ENCODE peak calls at places on chromosome 15, in five cellular contexts. K is breast epithelium, L is foreskin fibroblast, G is body of pancreas, N is PC-9. J is an unnamed sample.

GRCh38 chr15:66757030-66757429 is 55.0 kb downstream of the SMAD6 start:
- DNase-seq in K (no peak), L (no peak), G (no peak), N (no peak), J (no peak)

GRCh38 chr15:67927501-67928156 is 87.8 kb upstream of the RNU6-1 start:
- DNase-seq in K (no peak), L (peak), G (peak), N (no peak), J (peak)

GRCh38 chr15:31554261-31554660 is 227.6 kb downstream of the KLF13 start:
- DNase-seq in K (no peak), L (peak), G (no peak), N (no peak), J (peak)

GRCh38 chr15:74127255-74127953 is 3.0 kb upstream of the ISLR2 start:
- DNase-seq in K (peak), L (peak), G (peak), N (peak), J (peak)

GRCh38 chr15:50049871-50050270 is 69.2 kb downstream of the ATP8B4 start:
- DNase-seq in K (no peak), L (peak), G (no peak), N (no peak), J (no peak)

GRCh38 chr15:35925634-35926380 is 379.8 kb upstream of the DPH6 start:
- DNase-seq in K (no peak), L (peak), G (no peak), N (no peak), J (no peak)

GRCh38 chr15:28885289-28885629 is 515 bp upstream of the APBA2 start:
- DNase-seq in K (no peak), L (peak), G (no peak), N (no peak), J (no peak)

GRCh38 chr15:61200626-61201025 is 28.5 kb downstream of the RORA start:
- DNase-seq in K (no peak), L (no peak), G (no peak), N (no peak), J (no peak)

GRCh38 chr15:72306211-72306785 is 13.7 kb downstream of the CELF6 start:
- DNase-seq in K (no peak), L (peak), G (no peak), N (no peak), J (no peak)

GRCh38 chr15:78045189-78045588 is 32.3 kb downstream of the TBC1D2B start:
- DNase-seq in K (no peak), L (no peak), G (no peak), N (no peak), J (no peak)

GRCh38 chr15:40146037-40146436 is 14.8 kb upstream of the BUB1B start:
- DNase-seq in K (no peak), L (peak), G (no peak), N (peak), J (no peak)

GRCh38 chr15:71748327-71748726 is 62.0 kb upstream of the NR2E3 start:
- DNase-seq in K (no peak), L (peak), G (no peak), N (no peak), J (no peak)

GRCh38 chr15:63476229-63476632 is 28.2 kb upstream of the USP3 start:
- DNase-seq in K (no peak), L (peak), G (no peak), N (peak), J (no peak)

GRCh38 chr15:101051291-101052030 is 132.3 kb downstream of the LRRK1 start:
- DNase-seq in K (no peak), L (no peak), G (no peak), N (no peak), J (no peak)

GRCh38 chr15:96505014-96505413 is 174.5 kb downstream of the NR2F2 start:
- DNase-seq in K (no peak), L (no peak), G (no peak), N (no peak), J (no peak)

GRCh38 chr15:47184003-47184404 is 533.3 kb upstream of the SEMA6D start:
- DNase-seq in K (no peak), L (peak), G (peak), N (no peak), J (peak)

GRCh38 chr15:71250936-71251468 is 135.7 kb downstream of the THSD4 start:
- DNase-seq in K (no peak), L (no peak), G (no peak), N (no peak), J (no peak)

GRCh38 chr15:100340721-100341661 is 784 bp downstream of the ADAMTS17 start:
- DNase-seq in K (no peak), L (peak), G (peak), N (no peak), J (peak)

GRCh38 chr15:66830358-66830757 is 128.3 kb downstream of the SMAD6 start:
- DNase-seq in K (no peak), L (peak), G (no peak), N (peak), J (no peak)

DNA sequence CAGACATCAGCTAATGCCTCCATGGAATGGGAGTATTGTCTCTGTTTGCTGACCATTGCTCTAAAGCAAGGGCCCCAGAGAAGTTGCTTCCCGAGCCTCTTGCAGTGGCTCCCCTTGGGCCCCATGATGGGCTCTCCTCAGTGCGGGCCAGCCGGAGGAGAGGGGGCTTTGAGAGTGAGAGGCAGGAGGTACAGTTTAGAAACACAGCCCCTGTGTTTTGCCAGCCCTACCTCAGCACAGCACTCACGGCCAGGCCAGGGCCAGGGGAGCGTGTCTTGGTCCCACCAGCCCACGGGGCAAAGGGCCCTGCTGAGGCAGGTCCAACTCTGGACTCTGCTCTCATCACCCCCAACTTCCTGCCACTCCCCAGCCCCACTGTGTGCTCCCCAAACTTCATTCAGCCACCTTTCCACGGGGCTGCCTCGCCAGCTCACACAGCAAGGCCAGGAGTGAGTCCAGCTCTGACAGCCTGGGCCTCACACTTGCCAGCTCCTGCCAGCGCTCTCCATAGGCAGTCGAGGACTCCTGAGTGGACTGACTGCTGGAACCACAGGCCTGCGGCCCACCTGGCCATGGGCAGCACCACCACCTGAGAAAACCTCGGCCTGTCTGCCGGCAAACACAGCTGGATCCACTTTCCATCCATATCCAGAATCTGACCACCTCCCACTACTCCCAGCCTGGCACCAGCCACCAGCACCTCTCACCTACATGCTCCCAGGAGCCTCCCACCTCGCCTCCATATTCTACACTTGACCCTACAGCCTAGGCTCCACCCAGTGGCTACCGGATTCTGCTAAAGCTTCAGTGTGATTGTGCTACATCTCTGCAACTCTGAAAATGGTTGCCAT is 99.0 kb downstream of the TLE3 start:
- DNase-seq in K (no peak), L (no peak), G (no peak), N (no peak), J (no peak)
- H3K4me3 ChIP-seq in K (no peak), L (no peak), G (no peak), N (no peak), J (no peak)

GRCh38 chr15:76961277-76962010 is 29.9 kb downstream of the RCN2 start:
- DNase-seq in K (no peak), L (no peak), G (no peak), N (no peak), J (no peak)
- TF ChIP-seq CTCF in K (no peak), L (no peak), G (no peak), N (no peak), J (no peak)

DNA sequence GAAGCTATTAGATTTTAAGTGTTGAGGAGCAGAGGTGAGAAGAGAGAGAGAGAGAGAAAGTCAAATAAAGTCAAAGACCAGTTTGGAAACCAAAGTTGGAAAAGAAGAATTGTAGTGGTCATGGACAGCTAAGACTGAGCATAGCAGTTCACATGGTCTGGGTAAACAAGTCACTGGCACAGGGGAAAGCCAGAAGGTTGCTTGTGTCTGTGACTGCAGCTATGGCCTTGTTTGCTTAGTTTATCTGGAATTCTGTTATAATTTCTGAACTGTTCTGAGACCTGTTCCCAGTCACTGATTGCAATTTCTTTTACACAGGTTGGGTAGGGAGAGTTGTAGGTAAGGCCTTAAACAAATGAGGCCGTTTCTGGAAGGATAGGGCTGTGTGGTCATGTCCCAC is 43.4 kb upstream of the MYZAP start:
- DNase-seq in K (no peak), L (no peak), G (peak), N (no peak), J (no peak)
- H3K4me3 ChIP-seq in K (no peak), L (no peak), G (no peak), N (no peak), J (no peak)

GRCh38 chr15:95024388-95024787 is 793.0 kb downstream of the MCTP2 start:
- DNase-seq in K (no peak), L (peak), G (no peak), N (no peak), J (no peak)
- TF ChIP-seq CTCF in K (no peak), L (peak), G (no peak), N (peak), J (no peak)

DNA sequence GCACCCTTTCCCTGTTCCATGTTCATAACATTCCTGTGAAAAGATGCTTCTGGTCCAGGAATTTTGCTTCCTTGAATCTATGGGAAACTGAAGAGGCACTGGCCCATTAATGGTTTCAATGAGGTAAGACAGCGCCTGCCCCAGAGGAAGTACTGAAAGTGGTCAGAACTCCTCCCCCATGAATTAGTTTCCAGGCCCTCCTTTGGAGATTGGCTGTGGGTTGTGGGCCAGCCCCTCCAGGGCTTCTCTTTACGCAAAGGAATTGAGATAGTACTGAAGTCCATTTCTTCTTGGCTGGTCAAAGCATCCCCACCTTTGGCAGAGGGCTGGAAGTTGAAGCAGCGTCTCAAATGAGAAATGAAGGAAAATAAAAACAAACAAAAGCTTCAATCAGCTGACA is 175.5 kb downstream of the POLR2M start:
- DNase-seq in K (no peak), L (no peak), G (no peak), N (no peak), J (no peak)
- H3K4me3 ChIP-seq in K (no peak), L (no peak), G (no peak), N (no peak), J (no peak)

DNA sequence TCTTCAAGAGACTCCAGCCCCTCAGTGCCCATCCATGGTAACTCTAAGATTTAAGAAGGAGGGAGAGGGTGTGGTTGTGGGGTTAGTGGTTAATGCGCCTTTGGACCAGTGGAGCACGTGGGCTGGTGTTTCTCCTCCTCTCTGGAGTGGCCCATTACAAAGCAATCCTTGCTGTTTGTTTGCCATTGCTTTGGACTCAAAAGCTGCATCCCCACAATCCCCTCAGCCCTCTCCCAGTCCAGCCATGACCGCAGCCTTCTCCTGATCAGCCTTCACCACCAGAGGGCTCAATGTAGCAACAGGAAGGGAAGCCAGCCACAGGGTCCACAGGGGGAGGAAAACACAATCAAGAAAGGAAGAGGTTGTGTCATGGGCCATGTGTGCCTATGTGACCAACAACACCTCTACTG is 38.4 kb upstream of the FAM174B start:
- DNase-seq in K (no peak), L (no peak), G (no peak), N (no peak), J (no peak)
- TF ChIP-seq CTCF in K (no peak), L (peak), G (no peak), N (peak), J (no peak)

GRCh38 chr15:80800067-80800466 is 20.9 kb downstream of the CEMIP start:
- DNase-seq in K (no peak), L (no peak), G (no peak), N (no peak), J (no peak)

GRCh38 chr15:80803580-80804525 is 24.7 kb downstream of the CEMIP start:
- DNase-seq in K (no peak), L (no peak), G (no peak), N (no peak), J (no peak)

GRCh38 chr15:80801891-80802680 is 22.9 kb downstream of the CEMIP start:
- DNase-seq in K (no peak), L (no peak), G (no peak), N (no peak), J (no peak)

DNA sequence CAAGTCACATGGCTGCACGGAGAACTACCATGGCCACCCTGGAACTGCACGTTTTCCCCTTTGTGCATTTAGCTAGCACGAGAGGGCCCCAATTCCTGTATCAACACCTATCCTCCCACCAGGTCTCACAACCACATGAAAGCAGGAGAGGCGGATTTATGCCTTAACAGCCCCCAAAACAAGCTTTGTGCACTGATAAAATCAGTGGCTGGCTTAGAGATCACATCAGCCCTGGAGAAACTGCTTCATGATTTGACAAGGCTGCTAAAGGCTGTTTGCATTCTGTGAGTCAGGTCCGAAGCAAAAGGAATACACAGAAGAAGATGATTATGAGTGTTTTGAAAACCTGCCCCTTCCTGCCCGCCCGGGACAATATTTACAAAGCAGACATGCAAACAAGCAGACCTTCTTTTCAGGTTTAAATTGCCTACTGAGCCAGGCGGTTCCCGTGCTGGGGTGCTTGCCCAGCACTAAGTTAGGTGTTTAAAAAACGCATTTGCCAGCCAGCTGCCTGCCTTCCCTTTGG is 25.9 kb downstream of the CEMIP start:
- DNase-seq in K (no peak), L (no peak), G (no peak), N (peak), J (no peak)
- H3K4me3 ChIP-seq in K (no peak), L (no peak), G (no peak), N (no peak), J (no peak)

GRCh38 chr15:75479670-75480069 is 28.2 kb upstream of the SIN3A start:
- DNase-seq in K (no peak), L (no peak), G (no peak), N (no peak), J (no peak)
- TF ChIP-seq CTCF in K (no peak), L (no peak), G (no peak), N (no peak), J (no peak)

GRCh38 chr15:41773332-41773728 is 954 bp upstream of the MAPKBP1 start:
- DNase-seq in K (no peak), L (no peak), G (no peak), N (no peak), J (no peak)
- H3K4me3 ChIP-seq in K (peak), L (peak), G (no peak), N (peak), J (no peak)

J was measured in thyroid gland.